ENCODE peak calls at places on chromosome 17, in nine cellular contexts. One of them, this sample, is unnamed.

GRCh38 chr17:46979023-46979870 is at the start of gene RPRML:
- DNase-seq in GOT3: no peak
- DNase-seq in NCI-H69: peak; percentile 87
- DNase-seq in neuronal stem cell: peak; percentile 63
- DNase-seq in A549: peak; percentile 25
- DNase-seq in heart left ventricle: peak; percentile 74
- DNase-seq in anterior cingulate cortex: no peak
- DNase-seq in occipital lobe: no peak
- DNase-seq in tibial artery: no peak
- DNase-seq in this sample: no peak

GRCh38 chr17:32971171-32971570 is 20.5 kb upstream of the SPACA3 start:
- DNase-seq in GOT3: no peak
- DNase-seq in NCI-H69: no peak
- DNase-seq in neuronal stem cell: no peak
- DNase-seq in A549: no peak
- DNase-seq in heart left ventricle: no peak
- DNase-seq in anterior cingulate cortex: no peak
- DNase-seq in occipital lobe: no peak
- DNase-seq in tibial artery: no peak
- DNase-seq in this sample: no peak

GRCh38 chr17:68539536-68540469 is 27.6 kb downstream of the PRKAR1A start:
- DNase-seq in GOT3: no peak
- DNase-seq in NCI-H69: no peak
- DNase-seq in neuronal stem cell: peak; percentile 4
- DNase-seq in A549: no peak
- DNase-seq in heart left ventricle: no peak
- DNase-seq in anterior cingulate cortex: no peak
- DNase-seq in occipital lobe: no peak
- DNase-seq in tibial artery: no peak
- DNase-seq in this sample: peak; percentile 65

GRCh38 chr17:8300629-8301242 is 5.5 kb upstream of the SLC25A35 start:
- DNase-seq in GOT3: peak; percentile 9
- DNase-seq in NCI-H69: peak; percentile 78
- DNase-seq in neuronal stem cell: peak; percentile 51
- DNase-seq in A549: peak; percentile 94
- DNase-seq in heart left ventricle: peak; percentile 79
- DNase-seq in anterior cingulate cortex: no peak
- DNase-seq in occipital lobe: peak; percentile 32
- DNase-seq in tibial artery: peak; percentile 50
- DNase-seq in this sample: peak; percentile 85

GRCh38 chr17:29190808-29191207 is 10.6 kb upstream of the MYO18A start:
- DNase-seq in GOT3: no peak
- DNase-seq in NCI-H69: no peak
- DNase-seq in neuronal stem cell: no peak
- DNase-seq in A549: no peak
- DNase-seq in heart left ventricle: no peak
- DNase-seq in anterior cingulate cortex: no peak
- DNase-seq in occipital lobe: no peak
- DNase-seq in tibial artery: no peak
- DNase-seq in this sample: no peak

GRCh38 chr17:3792481-3792880 is 8.5 kb downstream of the ITGAE start:
- DNase-seq in GOT3: no peak
- DNase-seq in NCI-H69: no peak
- DNase-seq in neuronal stem cell: no peak
- DNase-seq in A549: no peak
- DNase-seq in heart left ventricle: no peak
- DNase-seq in anterior cingulate cortex: no peak
- DNase-seq in occipital lobe: peak; percentile 30
- DNase-seq in tibial artery: no peak
- DNase-seq in this sample: no peak

GRCh38 chr17:38528101-38528500 is 77.7 kb downstream of the SRCIN1 start:
- DNase-seq in GOT3: no peak
- DNase-seq in NCI-H69: peak; percentile 76
- DNase-seq in neuronal stem cell: no peak
- DNase-seq in A549: no peak
- DNase-seq in heart left ventricle: no peak
- DNase-seq in anterior cingulate cortex: no peak
- DNase-seq in occipital lobe: no peak
- DNase-seq in tibial artery: no peak
- DNase-seq in this sample: no peak

GRCh38 chr17:35243459-35244204 is 760 bp downstream of the SLFN5 start:
- DNase-seq in GOT3: no peak
- DNase-seq in NCI-H69: peak; percentile 24
- DNase-seq in neuronal stem cell: peak; percentile 24
- DNase-seq in A549: peak; percentile 40
- DNase-seq in heart left ventricle: peak; percentile 64
- DNase-seq in anterior cingulate cortex: no peak
- DNase-seq in occipital lobe: no peak
- DNase-seq in tibial artery: peak; percentile 69
- DNase-seq in this sample: peak; percentile 52

GRCh38 chr17:79844869-79845600 is 5.8 kb upstream of the CBX4 start:
- DNase-seq in GOT3: no peak
- DNase-seq in NCI-H69: peak; percentile 64
- DNase-seq in neuronal stem cell: no peak
- DNase-seq in A549: peak; percentile 92
- DNase-seq in heart left ventricle: peak; percentile 84
- DNase-seq in anterior cingulate cortex: no peak
- DNase-seq in occipital lobe: no peak
- DNase-seq in tibial artery: no peak
- DNase-seq in this sample: peak; percentile 39

GRCh38 chr17:70119961-70120360 is 44.9 kb downstream of the KCNJ16 start:
- DNase-seq in GOT3: no peak
- DNase-seq in NCI-H69: no peak
- DNase-seq in neuronal stem cell: no peak
- DNase-seq in A549: no peak
- DNase-seq in heart left ventricle: no peak
- DNase-seq in anterior cingulate cortex: no peak
- DNase-seq in occipital lobe: no peak
- DNase-seq in tibial artery: no peak
- DNase-seq in this sample: peak; percentile 25

GRCh38 chr17:73800893-73801292 is 156.6 kb upstream of the SDK2 start:
- DNase-seq in GOT3: no peak
- DNase-seq in NCI-H69: peak; percentile 73
- DNase-seq in neuronal stem cell: no peak
- DNase-seq in A549: no peak
- DNase-seq in heart left ventricle: no peak
- DNase-seq in anterior cingulate cortex: no peak
- DNase-seq in occipital lobe: no peak
- DNase-seq in tibial artery: no peak
- DNase-seq in this sample: no peak

GRCh38 chr17:74192950-74193781 is 10.3 kb upstream of the RPL38 start:
- DNase-seq in GOT3: no peak
- DNase-seq in NCI-H69: peak; percentile 99
- DNase-seq in neuronal stem cell: no peak
- DNase-seq in A549: no peak
- DNase-seq in heart left ventricle: peak; percentile 79
- DNase-seq in anterior cingulate cortex: no peak
- DNase-seq in occipital lobe: no peak
- DNase-seq in tibial artery: peak; percentile 77
- DNase-seq in this sample: no peak

GRCh38 chr17:3400008-3400407 is 1.8 kb upstream of the OR1E1 start:
- DNase-seq in GOT3: no peak
- DNase-seq in NCI-H69: no peak
- DNase-seq in neuronal stem cell: no peak
- DNase-seq in A549: no peak
- DNase-seq in heart left ventricle: no peak
- DNase-seq in anterior cingulate cortex: no peak
- DNase-seq in occipital lobe: no peak
- DNase-seq in tibial artery: no peak
- DNase-seq in this sample: no peak

GRCh38 chr17:1107083-1107776 is 72.6 kb downstream of the ABR start:
- DNase-seq in GOT3: no peak
- DNase-seq in NCI-H69: no peak
- DNase-seq in neuronal stem cell: no peak
- DNase-seq in A549: no peak
- DNase-seq in heart left ventricle: no peak
- DNase-seq in anterior cingulate cortex: no peak
- DNase-seq in occipital lobe: no peak
- DNase-seq in tibial artery: no peak
- DNase-seq in this sample: no peak

GRCh38 chr17:77540975-77541374 is 400.2 kb downstream of the SEC14L1 start:
- DNase-seq in GOT3: no peak
- DNase-seq in NCI-H69: no peak
- DNase-seq in neuronal stem cell: no peak
- DNase-seq in A549: no peak
- DNase-seq in heart left ventricle: no peak
- DNase-seq in anterior cingulate cortex: no peak
- DNase-seq in occipital lobe: no peak
- DNase-seq in tibial artery: no peak
- DNase-seq in this sample: no peak

GRCh38 chr17:1577186-1577585 is 14.6 kb upstream of the PITPNA start:
- DNase-seq in GOT3: peak; percentile 80
- DNase-seq in NCI-H69: no peak
- DNase-seq in neuronal stem cell: no peak
- DNase-seq in A549: no peak
- DNase-seq in heart left ventricle: peak; percentile 92
- DNase-seq in anterior cingulate cortex: peak; percentile 17
- DNase-seq in occipital lobe: peak; percentile 81
- DNase-seq in tibial artery: peak; percentile 93
- DNase-seq in this sample: peak; percentile 59

GRCh38 chr17:66647391-66647983 is 187.4 kb upstream of the CACNG5 start:
- DNase-seq in GOT3: no peak
- DNase-seq in NCI-H69: peak; percentile 84
- DNase-seq in neuronal stem cell: no peak
- DNase-seq in A549: no peak
- DNase-seq in heart left ventricle: no peak
- DNase-seq in anterior cingulate cortex: no peak
- DNase-seq in occipital lobe: no peak
- DNase-seq in tibial artery: no peak
- DNase-seq in this sample: peak; percentile 35

GRCh38 chr17:82808006-82808405 is 31.8 kb downstream of the ZNF750 start:
- DNase-seq in GOT3: no peak
- DNase-seq in NCI-H69: no peak
- DNase-seq in neuronal stem cell: no peak
- DNase-seq in A549: no peak
- DNase-seq in heart left ventricle: peak; percentile 58
- DNase-seq in anterior cingulate cortex: no peak
- DNase-seq in occipital lobe: no peak
- DNase-seq in tibial artery: no peak
- DNase-seq in this sample: no peak

GRCh38 chr17:40536731-40537171 is 28.5 kb downstream of the CCR7 start:
- DNase-seq in GOT3: no peak
- DNase-seq in NCI-H69: peak; percentile 10
- DNase-seq in neuronal stem cell: no peak
- DNase-seq in A549: no peak
- DNase-seq in heart left ventricle: no peak
- DNase-seq in anterior cingulate cortex: no peak
- DNase-seq in occipital lobe: peak; percentile 59
- DNase-seq in tibial artery: peak; percentile 56
- DNase-seq in this sample: no peak

GRCh38 chr17:9021985-9022552 is 759 bp downstream of the NTN1 start:
- DNase-seq in GOT3: no peak
- DNase-seq in NCI-H69: peak; percentile 14
- DNase-seq in neuronal stem cell: peak; percentile 36
- DNase-seq in A549: no peak
- DNase-seq in heart left ventricle: peak; percentile 66
- DNase-seq in anterior cingulate cortex: no peak
- DNase-seq in occipital lobe: no peak
- DNase-seq in tibial artery: no peak
- DNase-seq in this sample: peak; percentile 58

GRCh38 chr17:1168537-1169234 is 11.1 kb downstream of the ABR start:
- DNase-seq in GOT3: no peak
- DNase-seq in NCI-H69: peak; percentile 85
- DNase-seq in neuronal stem cell: no peak
- DNase-seq in A549: no peak
- DNase-seq in heart left ventricle: no peak
- DNase-seq in anterior cingulate cortex: no peak
- DNase-seq in occipital lobe: no peak
- DNase-seq in tibial artery: no peak
- DNase-seq in this sample: no peak

GRCh38 chr17:80894726-80895125 is 96.9 kb upstream of the CHMP6 start:
- DNase-seq in GOT3: no peak
- DNase-seq in NCI-H69: no peak
- DNase-seq in neuronal stem cell: no peak
- DNase-seq in A549: no peak
- DNase-seq in heart left ventricle: no peak
- DNase-seq in anterior cingulate cortex: no peak
- DNase-seq in occipital lobe: no peak
- DNase-seq in tibial artery: no peak
- DNase-seq in this sample: no peak

This sample was measured in trophoblast cell.